ENCODE peak calls at places on chromosomes 12 and 14, in six cellular contexts. One of them, this sample, is unnamed.
A peak's percentile ranks its signal among the peaks of the same experiment; 100 is the strongest.

GRCh38 chr12:89469361-89469760 is 55.2 kb downstream of the GALNT4 start:
- DNase-seq in mammary epithelial cell: peak; percentile 72
- DNase-seq in AG09319: no peak
- DNase-seq in H7: no peak
- DNase-seq in stimulated activated CD4-positive, alpha-beta T cell treated with anti-CD3 and anti-CD28 coated beads, Interleukin-4, amount 100 ng/mL, for 1 hour: no peak
- DNase-seq in stimulated activated CD8-positive, alpha-beta memory T cell treated with anti-CD3 and anti-CD28 coated beads, Interleukin-7, amount 100 ng/mL, for 1 hour: no peak
- DNase-seq in this sample: no peak

GRCh38 chr12:52037248-52037861 is 13.9 kb upstream of the NR4A1 start:
- DNase-seq in stimulated activated CD8-positive, alpha-beta memory T cell treated with anti-CD3 and anti-CD28 coated beads, Interleukin-7, amount 100 ng/mL, for 1 hour: no peak
- DNase-seq in H7: peak; percentile 87
- DNase-seq in stimulated activated CD4-positive, alpha-beta T cell treated with anti-CD3 and anti-CD28 coated beads, Interleukin-4, amount 100 ng/mL, for 1 hour: no peak
- DNase-seq in mammary epithelial cell: no peak
- DNase-seq in AG09319: no peak
- DNase-seq in this sample: no peak

GRCh38 chr12:124687695-124688301 is 120.4 kb upstream of the NCOR2 start:
- DNase-seq in H7: no peak
- DNase-seq in mammary epithelial cell: no peak
- DNase-seq in AG09319: no peak
- DNase-seq in stimulated activated CD4-positive, alpha-beta T cell treated with anti-CD3 and anti-CD28 coated beads, Interleukin-4, amount 100 ng/mL, for 1 hour: no peak
- DNase-seq in stimulated activated CD8-positive, alpha-beta memory T cell treated with anti-CD3 and anti-CD28 coated beads, Interleukin-7, amount 100 ng/mL, for 1 hour: no peak
- DNase-seq in this sample: no peak

GRCh38 chr14:93011650-93012317 is 88.8 kb downstream of the CHGA start:
- DNase-seq in stimulated activated CD4-positive, alpha-beta T cell treated with anti-CD3 and anti-CD28 coated beads, Interleukin-4, amount 100 ng/mL, for 1 hour: no peak
- DNase-seq in H7: no peak
- DNase-seq in stimulated activated CD8-positive, alpha-beta memory T cell treated with anti-CD3 and anti-CD28 coated beads, Interleukin-7, amount 100 ng/mL, for 1 hour: no peak
- DNase-seq in AG09319: no peak
- DNase-seq in mammary epithelial cell: no peak
- DNase-seq in this sample: no peak

GRCh38 chr14:52950410-52950897 is 396 bp downstream of the FERMT2 start:
- DNase-seq in stimulated activated CD8-positive, alpha-beta memory T cell treated with anti-CD3 and anti-CD28 coated beads, Interleukin-7, amount 100 ng/mL, for 1 hour: no peak
- DNase-seq in H7: peak; percentile 83
- DNase-seq in AG09319: no peak
- DNase-seq in mammary epithelial cell: peak; percentile 56
- DNase-seq in stimulated activated CD4-positive, alpha-beta T cell treated with anti-CD3 and anti-CD28 coated beads, Interleukin-4, amount 100 ng/mL, for 1 hour: peak; percentile 23
- DNase-seq in this sample: peak; percentile 20

GRCh38 chr12:91380651-91381050 is 198.0 kb upstream of the DCN start:
- DNase-seq in mammary epithelial cell: no peak
- DNase-seq in AG09319: no peak
- DNase-seq in stimulated activated CD4-positive, alpha-beta T cell treated with anti-CD3 and anti-CD28 coated beads, Interleukin-4, amount 100 ng/mL, for 1 hour: no peak
- DNase-seq in H7: no peak
- DNase-seq in stimulated activated CD8-positive, alpha-beta memory T cell treated with anti-CD3 and anti-CD28 coated beads, Interleukin-7, amount 100 ng/mL, for 1 hour: no peak
- DNase-seq in this sample: no peak

GRCh38 chr14:60812987-60813386 is 78.4 kb downstream of the MNAT1 start:
- DNase-seq in AG09319: no peak
- DNase-seq in stimulated activated CD4-positive, alpha-beta T cell treated with anti-CD3 and anti-CD28 coated beads, Interleukin-4, amount 100 ng/mL, for 1 hour: no peak
- DNase-seq in mammary epithelial cell: no peak
- DNase-seq in H7: no peak
- DNase-seq in stimulated activated CD8-positive, alpha-beta memory T cell treated with anti-CD3 and anti-CD28 coated beads, Interleukin-7, amount 100 ng/mL, for 1 hour: no peak
- DNase-seq in this sample: no peak

GRCh38 chr14:53153702-53154112 is 584 bp upstream of the DDHD1 start:
- DNase-seq in mammary epithelial cell: no peak
- DNase-seq in H7: no peak
- DNase-seq in AG09319: no peak
- DNase-seq in stimulated activated CD4-positive, alpha-beta T cell treated with anti-CD3 and anti-CD28 coated beads, Interleukin-4, amount 100 ng/mL, for 1 hour: no peak
- DNase-seq in stimulated activated CD8-positive, alpha-beta memory T cell treated with anti-CD3 and anti-CD28 coated beads, Interleukin-7, amount 100 ng/mL, for 1 hour: no peak
- DNase-seq in this sample: no peak

GRCh38 chr12:110841007-110841406 is 5.8 kb upstream of the CCDC63 start:
- DNase-seq in mammary epithelial cell: no peak
- DNase-seq in H7: no peak
- DNase-seq in stimulated activated CD8-positive, alpha-beta memory T cell treated with anti-CD3 and anti-CD28 coated beads, Interleukin-7, amount 100 ng/mL, for 1 hour: no peak
- DNase-seq in stimulated activated CD4-positive, alpha-beta T cell treated with anti-CD3 and anti-CD28 coated beads, Interleukin-4, amount 100 ng/mL, for 1 hour: no peak
- DNase-seq in AG09319: no peak
- DNase-seq in this sample: no peak

GRCh38 chr14:99727096-99727870 is 43.2 kb downstream of the CYP46A1 start:
- DNase-seq in stimulated activated CD4-positive, alpha-beta T cell treated with anti-CD3 and anti-CD28 coated beads, Interleukin-4, amount 100 ng/mL, for 1 hour: no peak
- DNase-seq in stimulated activated CD8-positive, alpha-beta memory T cell treated with anti-CD3 and anti-CD28 coated beads, Interleukin-7, amount 100 ng/mL, for 1 hour: no peak
- DNase-seq in AG09319: no peak
- DNase-seq in H7: no peak
- DNase-seq in mammary epithelial cell: no peak
- DNase-seq in this sample: no peak

GRCh38 chr12:104207416-104207941 is 8.1 kb upstream of the TXNRD1 start:
- DNase-seq in H7: no peak
- DNase-seq in stimulated activated CD4-positive, alpha-beta T cell treated with anti-CD3 and anti-CD28 coated beads, Interleukin-4, amount 100 ng/mL, for 1 hour: no peak
- DNase-seq in AG09319: no peak
- DNase-seq in stimulated activated CD8-positive, alpha-beta memory T cell treated with anti-CD3 and anti-CD28 coated beads, Interleukin-7, amount 100 ng/mL, for 1 hour: no peak
- DNase-seq in mammary epithelial cell: no peak
- DNase-seq in this sample: no peak

GRCh38 chr14:79363291-79363690 is 848.0 kb downstream of the DIO2 start:
- DNase-seq in stimulated activated CD4-positive, alpha-beta T cell treated with anti-CD3 and anti-CD28 coated beads, Interleukin-4, amount 100 ng/mL, for 1 hour: no peak
- DNase-seq in H7: no peak
- DNase-seq in AG09319: no peak
- DNase-seq in mammary epithelial cell: no peak
- DNase-seq in stimulated activated CD8-positive, alpha-beta memory T cell treated with anti-CD3 and anti-CD28 coated beads, Interleukin-7, amount 100 ng/mL, for 1 hour: no peak
- DNase-seq in this sample: no peak

GRCh38 chr12:89453579-89453978 is 71.0 kb downstream of the GALNT4 start:
- DNase-seq in stimulated activated CD8-positive, alpha-beta memory T cell treated with anti-CD3 and anti-CD28 coated beads, Interleukin-7, amount 100 ng/mL, for 1 hour: no peak
- DNase-seq in AG09319: peak; percentile 51
- DNase-seq in H7: no peak
- DNase-seq in stimulated activated CD4-positive, alpha-beta T cell treated with anti-CD3 and anti-CD28 coated beads, Interleukin-4, amount 100 ng/mL, for 1 hour: no peak
- DNase-seq in mammary epithelial cell: peak; percentile 51
- DNase-seq in this sample: no peak